ENCODE peak calls at places on chromosome 5, in seven cellular contexts. C, Z, Y, G, K, R and M are unnamed samples.

GRCh38 chr5:67816456-67816855 is 399.1 kb upstream of the PIK3R1 start:
- DNase-seq in C (no peak), Z (no peak), Y (no peak), G (no peak), K (no peak), R (no peak), M (no peak)

GRCh38 chr5:145946112-145946861 is 9.9 kb downstream of the SH3RF2 start:
- DNase-seq in C (peak), Z (no peak), Y (no peak), G (peak), K (no peak), R (no peak), M (no peak)

GRCh38 chr5:171688696-171689495 is 96.7 kb upstream of the SMIM23 start:
- DNase-seq in C (no peak), Z (no peak), Y (no peak), G (no peak), K (no peak), R (no peak), M (no peak)

GRCh38 chr5:96652769-96653455 is 9.3 kb upstream of the CAST start:
- DNase-seq in C (no peak), Z (no peak), Y (no peak), G (no peak), K (no peak), R (peak), M (no peak)

GRCh38 chr5:17216176-17216973 is 1.1 kb upstream of the BASP1 start:
- DNase-seq in C (peak), Z (peak), Y (peak), G (peak), K (peak), R (peak), M (peak)

GRCh38 chr5:74639538-74640449 is 734 bp downstream of the ENC1 start:
- DNase-seq in C (no peak), Z (peak), Y (no peak), G (peak), K (peak), R (peak), M (no peak)

GRCh38 chr5:135222771-135223170 is 176.3 kb downstream of the MACROH2A1 start:
- DNase-seq in C (no peak), Z (peak), Y (no peak), G (no peak), K (peak), R (no peak), M (peak)

GRCh38 chr5:151047814-151048425 is 27.5 kb downstream of the GPX3 start:
- DNase-seq in C (no peak), Z (peak), Y (peak), G (no peak), K (no peak), R (no peak), M (no peak)

GRCh38 chr5:103057208-103058130 is 62.5 kb downstream of the GIN1 start:
- DNase-seq in C (no peak), Z (no peak), Y (no peak), G (no peak), K (no peak), R (no peak), M (no peak)

GRCh38 chr5:133967124-133967523 is 1.3 kb downstream of the C5orf15 start:
- DNase-seq in C (no peak), Z (no peak), Y (no peak), G (no peak), K (no peak), R (no peak), M (no peak)

GRCh38 chr5:128304791-128305190 is 221.2 kb downstream of the SLC12A2 start:
- DNase-seq in C (no peak), Z (no peak), Y (no peak), G (no peak), K (no peak), R (no peak), M (no peak)

GRCh38 chr5:167720676-167721260 is 570.7 kb upstream of the WWC1 start:
- DNase-seq in C (no peak), Z (no peak), Y (no peak), G (no peak), K (no peak), R (no peak), M (no peak)

GRCh38 chr5:80268916-80269315 is 13.1 kb upstream of the SERINC5 start:
- DNase-seq in C (no peak), Z (no peak), Y (no peak), G (no peak), K (no peak), R (peak), M (no peak)

GRCh38 chr5:148458036-148458888 is 74.5 kb downstream of the FBXO38 start:
- DNase-seq in C (no peak), Z (no peak), Y (no peak), G (no peak), K (no peak), R (no peak), M (no peak)

GRCh38 chr5:57327934-57328333 is 154.1 kb downstream of the GPBP1 start:
- DNase-seq in C (peak), Z (no peak), Y (no peak), G (no peak), K (peak), R (no peak), M (no peak)

GRCh38 chr5:151093476-151093889 is 12.6 kb upstream of the TNIP1 start:
- DNase-seq in C (no peak), Z (no peak), Y (no peak), G (no peak), K (no peak), R (no peak), M (peak)

GRCh38 chr5:56206126-56206525 is 27.0 kb downstream of the ANKRD55 start:
- DNase-seq in C (no peak), Z (no peak), Y (no peak), G (no peak), K (no peak), R (peak), M (no peak)

GRCh38 chr5:40410231-40410861 is 269.4 kb upstream of the PTGER4 start:
- DNase-seq in C (no peak), Z (no peak), Y (no peak), G (peak), K (no peak), R (peak), M (no peak)

GRCh38 chr5:113345261-113345940 is 89.4 kb downstream of the TSSK1B start:
- DNase-seq in C (no peak), Z (no peak), Y (no peak), G (no peak), K (no peak), R (no peak), M (no peak)

GRCh38 chr5:156815988-156816599 is 34.0 kb upstream of the PPP1R2B start:
- DNase-seq in C (no peak), Z (no peak), Y (no peak), G (peak), K (no peak), R (no peak), M (no peak)

GRCh38 chr5:73747696-73748380 is 121.8 kb downstream of the ARHGEF28 start:
- DNase-seq in C (no peak), Z (no peak), Y (no peak), G (no peak), K (no peak), R (peak), M (no peak)

GRCh38 chr5:159552751-159553150 is 222.5 kb upstream of the IL12B start:
- DNase-seq in C (no peak), Z (no peak), Y (no peak), G (no peak), K (no peak), R (no peak), M (no peak)

GRCh38 chr5:108216890-108217289 is 165.0 kb downstream of the FBXL17 start:
- DNase-seq in C (peak), Z (no peak), Y (no peak), G (no peak), K (no peak), R (no peak), M (no peak)

GRCh38 chr5:74402553-74402952 is 238.0 kb downstream of the ENC1 start:
- DNase-seq in C (no peak), Z (no peak), Y (no peak), G (no peak), K (no peak), R (no peak), M (no peak)

GRCh38 chr5:56610093-56610698 is 205.2 kb upstream of the MAP3K1 start:
- DNase-seq in C (no peak), Z (no peak), Y (no peak), G (no peak), K (no peak), R (no peak), M (no peak)

GRCh38 chr5:170603578-170604565 is 100.1 kb downstream of the KCNIP1 start:
- DNase-seq in C (peak), Z (peak), Y (peak), G (peak), K (no peak), R (peak), M (no peak)

GRCh38 chr5:159602434-159602833 is 272.1 kb upstream of the IL12B start:
- DNase-seq in C (no peak), Z (no peak), Y (no peak), G (no peak), K (no peak), R (no peak), M (no peak)

GRCh38 chr5:38925154-38925925 is 79.5 kb downstream of the OSMR start:
- DNase-seq in C (no peak), Z (no peak), Y (no peak), G (no peak), K (no peak), R (no peak), M (no peak)

GRCh38 chr5:38468978-38469706 is 87.3 kb downstream of the LIFR start:
- DNase-seq in C (no peak), Z (peak), Y (peak), G (peak), K (no peak), R (no peak), M (no peak)

GRCh38 chr5:176812269-176813259 is 2.2 kb downstream of the UNC5A start:
- DNase-seq in C (no peak), Z (no peak), Y (no peak), G (no peak), K (no peak), R (peak), M (no peak)

GRCh38 chr5:57434227-57434640 is 48.4 kb downstream of the ACTBL2 start:
- DNase-seq in C (no peak), Z (no peak), Y (no peak), G (peak), K (no peak), R (peak), M (no peak)

GRCh38 chr5:180848878-180849277 is 12.2 kb downstream of the ZFP62 start:
- DNase-seq in C (no peak), Z (no peak), Y (no peak), G (no peak), K (no peak), R (no peak), M (no peak)

GRCh38 chr5:124230456-124230855 is 516.0 kb downstream of the ZNF608 start:
- DNase-seq in C (no peak), Z (no peak), Y (no peak), G (no peak), K (no peak), R (no peak), M (no peak)

GRCh38 chr5:112174959-112175594 is 244.0 kb downstream of the EPB41L4A start:
- DNase-seq in C (peak), Z (peak), Y (no peak), G (peak), K (no peak), R (peak), M (peak)

GRCh38 chr5:151085517-151086031 is 4.7 kb upstream of the TNIP1 start:
- DNase-seq in C (no peak), Z (peak), Y (no peak), G (peak), K (peak), R (peak), M (peak)

GRCh38 chr5:164422400-164422799 is 917.0 kb downstream of the MAT2B start:
- DNase-seq in C (no peak), Z (no peak), Y (no peak), G (no peak), K (no peak), R (peak), M (no peak)

GRCh38 chr5:154117930-154118329 is 72.6 kb upstream of the GALNT10 start:
- DNase-seq in C (no peak), Z (no peak), Y (no peak), G (no peak), K (no peak), R (no peak), M (no peak)

DNA sequence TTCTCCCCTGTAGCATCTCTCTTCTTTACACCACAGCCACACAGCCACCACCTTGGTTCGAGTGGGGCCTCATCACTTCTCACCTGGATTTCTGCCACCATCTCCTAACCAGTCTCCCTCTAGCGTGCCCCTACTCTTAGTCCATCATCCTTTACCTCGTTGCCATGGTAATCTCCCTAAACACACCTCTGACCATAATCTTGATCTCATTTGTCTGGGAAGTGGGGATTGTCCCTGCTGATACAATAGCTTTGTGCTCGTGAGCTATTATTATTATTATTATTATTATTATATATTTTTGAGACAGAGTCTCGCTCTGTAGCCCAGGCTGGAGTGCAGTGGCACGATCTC is 76.5 kb upstream of the HSPA9 start:
- DNase-seq in C (no peak), Z (no peak), Y (no peak), G (no peak), K (no peak), R (no peak), M (no peak)
- H3K4me3 ChIP-seq in C (no peak), Z (no peak), Y (no peak), G (no peak), K (no peak), R (no peak), M (no peak)

DNA sequence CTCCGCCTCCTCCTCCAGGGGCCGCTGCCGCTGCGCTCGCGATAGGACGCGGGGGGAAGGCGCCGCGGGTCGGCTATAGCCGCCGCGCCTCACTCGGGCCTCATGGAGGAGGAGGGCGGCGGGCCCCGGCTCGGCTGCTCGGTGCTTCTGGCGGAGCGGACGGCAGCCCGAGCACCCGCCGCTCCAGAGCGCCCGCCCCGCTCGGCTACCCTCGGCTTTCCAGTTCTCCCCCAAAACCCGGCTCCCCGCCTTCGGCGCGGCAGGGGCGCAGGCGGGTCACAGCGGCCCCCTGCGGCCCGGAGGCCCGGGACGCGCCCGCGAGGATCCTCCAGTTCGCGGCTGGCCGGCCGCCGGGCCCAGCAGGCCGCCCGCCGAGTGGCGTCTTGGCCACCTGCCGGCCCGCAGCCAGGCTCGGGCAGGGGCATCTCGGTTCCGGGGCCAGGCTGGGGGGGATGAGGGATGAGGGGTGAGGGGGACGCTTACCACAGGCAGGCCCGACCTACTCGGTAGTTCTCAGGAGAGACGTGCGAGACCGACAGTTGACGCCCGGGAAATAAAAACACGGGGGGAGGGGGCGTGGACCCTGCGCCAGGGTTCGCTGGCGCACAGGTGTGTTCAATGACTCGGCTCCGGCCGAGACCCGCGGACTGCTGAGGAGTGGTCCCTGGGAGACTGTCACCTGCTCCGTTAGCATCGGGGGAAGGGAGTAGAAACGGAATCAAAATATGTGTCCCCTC is at the start of gene PAIP1:
- DNase-seq in C (peak), Z (peak), Y (peak), G (peak), K (peak), R (peak), M (peak)
- TF ChIP-seq POLR2A in C (no peak), Z (peak), Y (peak), G (peak), K (no peak), R (no peak), M (no peak)

DNA sequence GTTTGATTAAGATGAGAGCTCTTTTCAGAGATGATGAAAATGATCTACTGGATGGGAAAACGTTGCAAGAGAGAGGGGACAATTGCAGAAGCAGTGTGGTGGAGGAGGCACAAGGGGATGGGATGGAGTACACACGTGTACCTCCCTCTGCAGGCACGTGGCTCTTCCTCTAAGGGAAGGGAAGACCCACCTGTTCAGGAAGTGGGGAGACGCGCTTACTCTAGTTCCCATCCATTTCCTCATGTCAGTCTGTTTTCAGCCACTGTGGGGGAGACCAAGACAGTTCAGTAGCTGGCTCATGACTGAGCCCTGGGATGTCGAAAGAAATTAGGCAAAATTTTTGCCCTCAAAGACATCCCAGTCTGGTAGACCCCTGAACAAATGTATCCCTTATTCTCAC is 619.2 kb upstream of the CLINT1 start:
- DNase-seq in C (no peak), Z (no peak), Y (no peak), G (no peak), K (no peak), R (no peak), M (no peak)
- H3K4me3 ChIP-seq in C (no peak), Z (no peak), Y (no peak), G (no peak), K (no peak), R (no peak), M (no peak)

DNA sequence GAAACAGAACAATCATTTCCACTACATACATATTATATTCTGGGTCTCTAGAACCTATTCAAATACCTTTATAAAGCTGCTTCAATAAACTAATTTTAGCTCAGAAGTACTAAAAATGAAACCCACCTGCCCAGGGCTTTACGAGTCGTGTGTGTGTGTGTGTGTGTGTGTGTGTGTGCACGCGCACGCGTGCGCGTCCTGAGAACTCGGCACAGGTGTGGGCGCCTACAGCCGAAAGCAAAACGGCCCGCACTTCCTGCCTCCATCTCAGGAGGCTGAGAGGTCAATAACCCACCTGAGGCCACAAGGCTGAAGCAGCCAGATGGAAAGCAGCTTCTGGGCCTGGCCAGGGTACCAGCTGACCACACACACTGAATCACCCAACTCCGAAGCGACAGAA is 3.0 kb downstream of the CLPTM1L start:
- DNase-seq in C (no peak), Z (no peak), Y (no peak), G (no peak), K (no peak), R (no peak), M (no peak)
- TF ChIP-seq POLR2A in C (no peak), Z (no peak), Y (no peak), G (no peak), K (no peak), R (no peak), M (no peak)

DNA sequence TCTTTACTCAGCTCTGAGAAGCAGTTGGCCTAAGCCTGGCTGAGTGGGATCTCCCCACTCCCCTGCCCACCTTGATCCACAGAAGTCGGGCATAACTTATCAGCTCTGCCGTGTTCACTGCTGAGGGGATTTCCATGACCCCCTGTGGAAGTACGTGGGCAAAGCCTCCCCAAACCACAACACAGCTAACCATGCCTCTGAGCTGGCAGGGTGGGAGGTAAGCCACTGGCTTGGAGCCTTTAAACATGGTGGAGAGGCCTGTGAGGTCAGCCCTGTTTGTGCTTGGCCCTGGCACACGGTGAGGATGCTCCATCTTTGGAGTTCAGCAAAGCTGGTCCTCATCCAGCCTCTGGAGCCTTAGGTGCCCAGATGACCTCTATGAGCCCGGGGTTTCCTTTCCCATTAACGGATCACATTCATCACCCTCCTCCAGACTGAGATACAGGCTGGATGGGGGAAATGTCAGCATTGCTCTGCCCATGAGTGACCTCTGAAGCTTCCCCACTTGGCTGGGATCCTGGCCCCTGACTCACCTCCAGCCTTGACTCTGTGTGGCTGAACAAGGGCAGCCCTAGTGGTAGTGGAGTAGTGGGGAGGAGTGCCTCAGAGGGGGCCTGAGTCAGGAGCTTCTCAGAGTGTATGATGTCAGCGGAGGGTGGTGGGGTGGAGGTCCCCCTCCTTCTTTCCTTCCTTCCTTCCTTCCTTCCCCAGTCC is 6.2 kb downstream of the PDLIM4 start:
- DNase-seq in C (no peak), Z (peak), Y (peak), G (no peak), K (no peak), R (peak), M (peak)
- H3K4me3 ChIP-seq in C (no peak), Z (no peak), Y (no peak), G (no peak), K (no peak), R (no peak), M (no peak)

GRCh38 chr5:138549414-138549813 is 6.4 kb upstream of the ETF1 start:
- DNase-seq in C (no peak), Z (no peak), Y (no peak), G (no peak), K (no peak), R (no peak), M (no peak)
- TF ChIP-seq POLR2A in C (no peak), Z (no peak), Y (no peak), G (no peak), K (no peak), R (no peak), M (no peak)

DNA sequence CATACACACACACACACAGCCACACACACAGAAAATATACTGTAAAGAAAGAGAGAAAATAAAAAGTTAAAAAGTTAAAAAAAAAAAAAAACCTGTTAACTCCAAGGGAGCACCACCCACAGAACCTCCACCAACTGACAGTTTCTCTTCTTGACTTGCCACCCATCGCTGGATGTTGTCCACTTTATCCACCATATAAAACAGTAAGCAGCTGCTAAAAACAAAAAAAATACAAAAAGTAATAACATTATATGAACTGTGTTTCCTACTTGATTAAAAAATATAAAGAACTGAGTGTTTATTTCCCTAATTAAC is 1.2 kb downstream of the PURA start:
- DNase-seq in C (no peak), Z (no peak), Y (no peak), G (no peak), K (no peak), R (no peak), M (no peak)
- H3K4me3 ChIP-seq in C (no peak), Z (peak), Y (peak), G (peak), K (peak), R (peak), M (no peak)

GRCh38 chr5:87322381-87322780 is 54.7 kb downstream of the RASA1 start:
- DNase-seq in C (no peak), Z (no peak), Y (no peak), G (no peak), K (no peak), R (no peak), M (no peak)

GRCh38 chr5:87319469-87319868 is 51.8 kb downstream of the RASA1 start:
- DNase-seq in C (no peak), Z (no peak), Y (no peak), G (no peak), K (no peak), R (no peak), M (no peak)

GRCh38 chr5:87321605-87322004 is 53.9 kb downstream of the RASA1 start:
- DNase-seq in C (no peak), Z (no peak), Y (no peak), G (no peak), K (no peak), R (no peak), M (no peak)
- TF ChIP-seq POLR2A in C (no peak), Z (no peak), Y (no peak), G (no peak), K (no peak), R (no peak), M (no peak)